ENCODE peak calls at places on chromosomes 4 and X, in four cellular contexts. V is H1, C is BJ, L is SK-N-SH. X is an unnamed sample.

GRCh38 chrX:145190801-145191389 is 56.4 kb upstream of the SPANXN1 start:
- DNase-seq in V (no peak), C (no peak), L (peak; percentile 12), X (no peak)

GRCh38 chr4:183602444-183603102 is 56.4 kb downstream of the RWDD4 start:
- DNase-seq in V (peak; percentile 55), C (no peak), L (no peak), X (no peak)

GRCh38 chrX:131841496-131842410 is 181.3 kb upstream of the STK26 start:
- DNase-seq in V (peak; percentile 49), C (no peak), L (peak; percentile 81), X (peak; percentile 19)

GRCh38 chr4:23388699-23389395 is 501.0 kb downstream of the PPARGC1A start:
- DNase-seq in V (no peak), C (no peak), L (no peak), X (no peak)

GRCh38 chr4:113990886-113991285 is 11.4 kb upstream of the ARSJ start:
- DNase-seq in V (no peak), C (no peak), L (no peak), X (no peak)

GRCh38 chr4:105257817-105258495 is 111.3 kb downstream of the TET2 start:
- DNase-seq in V (no peak), C (no peak), L (no peak), X (no peak)

GRCh38 chr4:72352746-72353145 is 216.3 kb downstream of the ADAMTS3 start:
- DNase-seq in V (no peak), C (peak; percentile 44), L (no peak), X (no peak)

GRCh38 chrX:22406332-22406731 is 133.6 kb downstream of the CBLL2 start:
- DNase-seq in V (no peak), C (no peak), L (no peak), X (no peak)

GRCh38 chrX:71626576-71626975 is 8.3 kb upstream of the CXCR3 start:
- DNase-seq in V (no peak), C (no peak), L (no peak), X (no peak)

GRCh38 chrX:100449696-100450606 is 39.9 kb upstream of the PCDH19 start:
- DNase-seq in V (no peak), C (no peak), L (no peak), X (no peak)

GRCh38 chrX:29024813-29025342 is 437.6 kb downstream of the IL1RAPL1 start:
- DNase-seq in V (no peak), C (no peak), L (no peak), X (no peak)

GRCh38 chr4:187929024-187929423 is 66.5 kb upstream of the ZFP42 start:
- DNase-seq in V (peak; percentile 75), C (no peak), L (peak; percentile 20), X (no peak)

GRCh38 chr4:4866833-4867744 is 7.6 kb downstream of the MSX1 start:
- DNase-seq in V (peak; percentile 84), C (no peak), L (peak; percentile 78), X (peak; percentile 72)

GRCh38 chr4:3640587-3640962 is 108.4 kb upstream of the LRPAP1 start:
- DNase-seq in V (no peak), C (no peak), L (no peak), X (no peak)

GRCh38 chrX:110276778-110277177 is 41.1 kb downstream of the AMMECR1 start:
- DNase-seq in V (no peak), C (no peak), L (no peak), X (no peak)

GRCh38 chr4:84917087-84917821 is 49.2 kb downstream of the WDFY3 start:
- DNase-seq in V (no peak), C (no peak), L (no peak), X (no peak)

GRCh38 chrX:55451125-55451524 is 802 bp upstream of the MAGEH1 start:
- DNase-seq in V (no peak), C (no peak), L (no peak), X (no peak)

GRCh38 chrX:138710311-138710791 is 1.2 kb downstream of the FGF13 start:
- DNase-seq in V (peak; percentile 46), C (no peak), L (no peak), X (no peak)

GRCh38 chr4:113574636-113575103 is 186.9 kb downstream of the CAMK2D start:
- DNase-seq in V (no peak), C (no peak), L (no peak), X (no peak)

GRCh38 chr4:173125216-173125812 is 43.3 kb upstream of the GALNT7 start:
- DNase-seq in V (no peak), C (no peak), L (no peak), X (no peak)

GRCh38 chr4:7779194-7779768 is 160.4 kb downstream of the AFAP1 start:
- DNase-seq in V (no peak), C (no peak), L (no peak), X (no peak)
- H3K4me3 ChIP-seq in V (no peak overlapping the region), C (no peak overlapping the region), L (no peak overlapping the region), X (no peak overlapping the region)

GRCh38 chrX:1466232-1466661 is 13.5 kb upstream of the ASMTL start:
- DNase-seq in V (peak; percentile 43), C (no peak), L (no peak), X (no peak)

GRCh38 chrX:1465261-1466231 is 12.8 kb upstream of the ASMTL start:
- DNase-seq in V (peak; percentile 44), C (no peak), L (no peak), X (no peak)

GRCh38 chrX:1463581-1464281 is 11.0 kb upstream of the ASMTL start:
- DNase-seq in V (peak; percentile 38), C (no peak), L (no peak), X (no peak)

GRCh38 chrX:1462596-1463251 is 10.0 kb upstream of the ASMTL start:
- DNase-seq in V (peak; percentile 26), C (no peak), L (no peak), X (no peak)

GRCh38 chrX:1464282-1465131 is 11.8 kb upstream of the ASMTL start:
- DNase-seq in V (peak; percentile 35), C (no peak), L (no peak), X (no peak)
- H3K27me3 ChIP-seq in V (no peaks in the 10 kb centered on the region), C (peaks cover 17% of the 10 kb centered on the region), L (peaks cover 32% of the 10 kb centered on the region), X (no peaks in the 10 kb centered on the region)

DNA sequence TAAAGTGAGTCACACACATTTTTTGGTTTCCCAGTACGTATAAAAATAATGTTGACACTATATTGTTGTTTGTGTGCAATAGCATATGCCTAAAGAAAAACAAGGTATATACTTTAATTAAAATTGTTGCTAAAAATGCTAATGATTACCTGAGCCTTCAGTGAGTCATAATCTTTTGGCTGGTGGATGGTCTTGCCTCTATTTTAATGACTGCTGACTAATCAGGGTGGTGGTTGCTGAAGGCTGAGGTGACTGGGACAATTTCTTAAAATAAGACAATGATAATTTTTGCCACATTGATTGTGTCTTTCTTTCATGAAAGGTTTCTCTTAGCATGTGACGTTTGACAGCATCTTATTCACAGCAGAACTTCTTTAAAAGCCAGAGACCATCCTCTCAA is 21.0 kb upstream of the ANXA10 start:
- DNase-seq in V (no peak), C (no peak), L (no peak), X (no peak)
- TF ChIP-seq CTCF in V (no peak), C (no peak), L (no peak), X (no peak)

DNA sequence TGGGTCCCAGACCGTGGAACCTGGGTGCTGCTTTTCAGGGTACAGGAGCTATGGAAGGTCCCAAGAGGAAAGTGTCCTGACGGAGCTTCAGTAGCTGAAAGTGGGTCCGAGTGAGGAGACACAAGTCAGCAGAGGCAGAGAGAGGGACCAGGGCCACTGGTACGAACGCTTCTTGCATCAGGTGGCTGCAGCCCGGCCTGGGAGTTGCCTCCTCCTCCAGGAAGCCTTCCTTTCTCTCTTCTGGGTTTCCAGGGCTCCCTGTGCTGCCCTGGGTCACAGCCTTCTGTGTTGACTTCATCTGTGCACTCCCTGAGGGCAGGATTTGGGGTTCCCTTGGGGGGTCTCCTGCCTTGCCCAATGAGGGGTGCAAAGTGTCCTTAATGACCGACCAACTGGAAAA is 94.5 kb downstream of the SORCS2 start:
- DNase-seq in V (no peak), C (no peak), L (no peak), X (no peak)
- H3K4me3 ChIP-seq in V (no peak overlapping the region), C (no peak overlapping the region), L (no peak overlapping the region), X (no peak overlapping the region)

GRCh38 chrX:40148439-40149285 is 50.9 kb upstream of the BCOR start:
- DNase-seq in V (peak; percentile 45), C (no peak), L (peak; percentile 59), X (no peak)
- H3K27me3 ChIP-seq in V (peaks cover 53% of the 10 kb centered on the region), C (no peaks in the 10 kb centered on the region), L (peaks cover 48% of the 10 kb centered on the region), X (no peaks in the 10 kb centered on the region)

DNA sequence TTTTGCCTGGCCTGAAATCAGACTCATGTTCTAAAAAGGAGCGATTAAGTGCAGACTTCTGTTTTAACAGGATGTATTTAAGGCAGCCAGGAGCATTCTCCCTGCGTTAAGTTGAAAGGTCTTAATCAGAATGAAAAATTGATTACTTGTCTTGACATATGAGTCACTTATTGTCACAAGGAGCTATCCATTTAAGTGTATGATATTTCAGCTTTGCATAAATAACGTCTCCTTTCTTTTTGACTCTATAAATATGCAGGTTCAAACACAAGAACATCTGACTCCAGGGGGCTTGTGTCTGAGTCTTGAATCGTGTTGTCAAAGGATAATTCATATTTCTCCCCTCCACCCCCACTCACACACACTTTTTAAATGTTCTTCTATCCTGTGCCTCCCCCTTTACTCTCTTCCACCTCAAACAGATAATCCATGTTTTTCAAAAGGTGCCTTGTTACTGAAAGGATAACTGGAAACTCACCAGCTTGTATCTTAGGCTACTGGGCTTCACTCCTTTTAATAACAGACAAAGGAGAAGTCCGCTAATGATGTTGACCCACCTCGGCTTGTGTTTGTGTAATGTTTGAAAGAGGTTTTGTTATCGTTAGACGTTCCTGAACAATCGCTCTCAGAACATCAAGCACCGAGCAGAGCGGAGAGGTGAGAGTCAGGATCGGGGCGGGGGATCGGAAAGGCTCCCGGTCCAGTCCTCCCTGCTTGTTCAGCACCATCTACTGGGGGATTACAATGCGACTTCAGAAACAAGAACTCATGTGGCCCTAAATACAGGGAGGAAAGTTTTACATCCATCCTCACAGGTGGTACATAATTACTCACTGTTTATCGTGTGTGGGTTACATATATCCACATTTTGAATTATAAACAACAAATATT is 107.5 kb upstream of the RPL34 start:
- DNase-seq in V (peak; percentile 54), C (no peak), L (peak; percentile 34), X (peak; percentile 54)
- TF ChIP-seq CTCF in V (peak; percentile 67), C (peak; percentile 56), L (peak; percentile 42), X (peak; percentile 63)

GRCh38 chr4:186021461-186022167 is 47.3 kb upstream of the TLR3 start:
- DNase-seq in V (peak; percentile 77), C (no peak), L (peak; percentile 82), X (peak; percentile 78)
- H3K4me3 ChIP-seq in V (no peak overlapping the region), C (no peak overlapping the region), L (peak overlapping the region; percentile 9), X (peak overlapping the region; percentile 43)